ENCODE peak calls at places on chromosomes 1 and 21, in five cellular contexts. One of them, this sample, is unnamed.

GRCh38 chr1:1185101-1185765 is 11.6 kb downstream of the TTLL10 start:
- DNase-seq in lower leg skin: no peak
- DNase-seq in NCI-H1092: no peak
- DNase-seq in substantia nigra: peak; percentile 24
- DNase-seq in skeletal muscle cell: no peak
- DNase-seq in this sample: no peak

GRCh38 chr1:45008076-45008475 is 3.0 kb downstream of the HECTD3 start:
- DNase-seq in lower leg skin: no peak
- DNase-seq in NCI-H1092: no peak
- DNase-seq in substantia nigra: no peak
- DNase-seq in skeletal muscle cell: no peak
- DNase-seq in this sample: no peak

GRCh38 chr1:59083946-59084865 is 212.7 kb upstream of the FGGY start:
- DNase-seq in lower leg skin: no peak
- DNase-seq in NCI-H1092: no peak
- DNase-seq in substantia nigra: no peak
- DNase-seq in skeletal muscle cell: no peak
- DNase-seq in this sample: no peak

GRCh38 chr1:35810096-35810860 is 2.5 kb downstream of the AGO4 start:
- DNase-seq in lower leg skin: no peak
- DNase-seq in NCI-H1092: no peak
- DNase-seq in substantia nigra: no peak
- DNase-seq in skeletal muscle cell: no peak
- DNase-seq in this sample: no peak

GRCh38 chr1:37002898-37003297 is 31.4 kb downstream of the GRIK3 start:
- DNase-seq in lower leg skin: no peak
- DNase-seq in NCI-H1092: no peak
- DNase-seq in substantia nigra: no peak
- DNase-seq in skeletal muscle cell: no peak
- DNase-seq in this sample: no peak

GRCh38 chr1:178821134-178821866 is 49.6 kb downstream of the ANGPTL1 start:
- DNase-seq in lower leg skin: no peak
- DNase-seq in NCI-H1092: no peak
- DNase-seq in substantia nigra: no peak
- DNase-seq in skeletal muscle cell: no peak
- DNase-seq in this sample: no peak

GRCh38 chr1:222064388-222065201 is 322.7 kb upstream of the DUSP10 start:
- DNase-seq in lower leg skin: no peak
- DNase-seq in NCI-H1092: no peak
- DNase-seq in substantia nigra: no peak
- DNase-seq in skeletal muscle cell: peak; percentile 86
- DNase-seq in this sample: no peak

GRCh38 chr1:119859647-119860046 is 36.7 kb downstream of the ADAM30 start:
- DNase-seq in lower leg skin: no peak
- DNase-seq in NCI-H1092: no peak
- DNase-seq in substantia nigra: no peak
- DNase-seq in skeletal muscle cell: peak; percentile 73
- DNase-seq in this sample: no peak

GRCh38 chr21:41280115-41280919 is 36.3 kb upstream of the FAM3B start:
- DNase-seq in lower leg skin: no peak
- DNase-seq in NCI-H1092: no peak
- DNase-seq in substantia nigra: no peak
- DNase-seq in skeletal muscle cell: peak; percentile 39
- DNase-seq in this sample: no peak

GRCh38 chr1:169200319-169200718 is 93.8 kb downstream of the ATP1B1 start:
- DNase-seq in lower leg skin: no peak
- DNase-seq in NCI-H1092: no peak
- DNase-seq in substantia nigra: no peak
- DNase-seq in skeletal muscle cell: no peak
- DNase-seq in this sample: no peak

GRCh38 chr1:18414321-18414720 is 66.4 kb upstream of the KLHDC7A start:
- DNase-seq in lower leg skin: no peak
- DNase-seq in NCI-H1092: no peak
- DNase-seq in substantia nigra: no peak
- DNase-seq in skeletal muscle cell: no peak
- DNase-seq in this sample: no peak

GRCh38 chr1:175725684-175726083 is 17.7 kb downstream of the TNR start:
- DNase-seq in lower leg skin: no peak
- DNase-seq in NCI-H1092: no peak
- DNase-seq in substantia nigra: no peak
- DNase-seq in skeletal muscle cell: no peak
- DNase-seq in this sample: no peak

GRCh38 chr1:3373175-3373574 is 81.3 kb upstream of the ARHGEF16 start:
- DNase-seq in lower leg skin: no peak
- DNase-seq in NCI-H1092: no peak
- DNase-seq in substantia nigra: no peak
- DNase-seq in skeletal muscle cell: no peak
- DNase-seq in this sample: no peak

GRCh38 chr1:21342961-21343838 is 52.9 kb upstream of the ECE1 start:
- DNase-seq in lower leg skin: no peak
- DNase-seq in NCI-H1092: no peak
- DNase-seq in substantia nigra: no peak
- DNase-seq in skeletal muscle cell: no peak
- DNase-seq in this sample: no peak

GRCh38 chr1:10217748-10218441 is 7.5 kb downstream of the KIF1B start:
- DNase-seq in lower leg skin: no peak
- DNase-seq in NCI-H1092: no peak
- DNase-seq in substantia nigra: no peak
- DNase-seq in skeletal muscle cell: no peak
- DNase-seq in this sample: no peak

GRCh38 chr21:42302794-42303193 is 12.4 kb downstream of the TFF3 start:
- DNase-seq in lower leg skin: no peak
- DNase-seq in NCI-H1092: no peak
- DNase-seq in substantia nigra: no peak
- DNase-seq in skeletal muscle cell: no peak
- DNase-seq in this sample: no peak

GRCh38 chr1:165575700-165576099 is 31.9 kb downstream of the LRRC52 start:
- DNase-seq in lower leg skin: no peak
- DNase-seq in NCI-H1092: no peak
- DNase-seq in substantia nigra: no peak
- DNase-seq in skeletal muscle cell: no peak
- DNase-seq in this sample: no peak

GRCh38 chr1:241641748-241642592 is 1.8 kb upstream of the CHML start:
- DNase-seq in lower leg skin: no peak
- DNase-seq in NCI-H1092: no peak
- DNase-seq in substantia nigra: no peak
- DNase-seq in skeletal muscle cell: no peak
- DNase-seq in this sample: no peak

GRCh38 chr1:235079443-235079967 is 49.1 kb downstream of the TOMM20 start:
- DNase-seq in lower leg skin: no peak
- DNase-seq in NCI-H1092: no peak
- DNase-seq in substantia nigra: no peak
- DNase-seq in skeletal muscle cell: no peak
- DNase-seq in this sample: no peak

GRCh38 chr21:45258476-45258875 is 29.2 kb downstream of the POFUT2 start:
- DNase-seq in lower leg skin: no peak
- DNase-seq in NCI-H1092: no peak
- DNase-seq in substantia nigra: no peak
- DNase-seq in skeletal muscle cell: no peak
- DNase-seq in this sample: no peak

GRCh38 chr1:116431870-116432500 is 58.9 kb downstream of the ATP1A1 start:
- DNase-seq in lower leg skin: no peak
- DNase-seq in NCI-H1092: no peak
- DNase-seq in substantia nigra: no peak
- DNase-seq in skeletal muscle cell: no peak
- DNase-seq in this sample: no peak

GRCh38 chr1:85343612-85344255 is 67.3 kb upstream of the BCL10 start:
- DNase-seq in lower leg skin: no peak
- DNase-seq in NCI-H1092: no peak
- DNase-seq in substantia nigra: no peak
- DNase-seq in skeletal muscle cell: no peak
- DNase-seq in this sample: no peak

GRCh38 chr1:201329286-201329685 is 46.0 kb downstream of the PKP1 start:
- DNase-seq in lower leg skin: no peak
- DNase-seq in NCI-H1092: no peak
- DNase-seq in substantia nigra: no peak
- DNase-seq in skeletal muscle cell: no peak
- DNase-seq in this sample: no peak

GRCh38 chr1:221701570-221702186 is 40.2 kb downstream of the DUSP10 start:
- DNase-seq in lower leg skin: no peak
- DNase-seq in NCI-H1092: no peak
- DNase-seq in substantia nigra: no peak
- DNase-seq in skeletal muscle cell: no peak
- DNase-seq in this sample: no peak

GRCh38 chr1:87134061-87134460 is 194.6 kb upstream of the LMO4 start:
- DNase-seq in lower leg skin: no peak
- DNase-seq in NCI-H1092: no peak
- DNase-seq in substantia nigra: peak; percentile 48
- DNase-seq in skeletal muscle cell: no peak
- DNase-seq in this sample: peak; percentile 6

GRCh38 chr1:109240158-109241152 is 8.9 kb upstream of the CELSR2 start:
- DNase-seq in lower leg skin: peak; percentile 77
- DNase-seq in NCI-H1092: no peak
- DNase-seq in substantia nigra: no peak
- DNase-seq in skeletal muscle cell: peak; percentile 76
- DNase-seq in this sample: no peak

GRCh38 chr21:37827878-37828277 is 88.4 kb downstream of the KCNJ6 start:
- DNase-seq in lower leg skin: no peak
- DNase-seq in NCI-H1092: no peak
- DNase-seq in substantia nigra: no peak
- DNase-seq in skeletal muscle cell: no peak
- DNase-seq in this sample: no peak

GRCh38 chr1:53738205-53739108 is 507 bp downstream of the GLIS1 start:
- DNase-seq in lower leg skin: no peak
- DNase-seq in NCI-H1092: no peak
- DNase-seq in substantia nigra: no peak
- DNase-seq in skeletal muscle cell: no peak
- DNase-seq in this sample: no peak

GRCh38 chr1:154448271-154448905 is 43.2 kb downstream of the IL6R start:
- DNase-seq in lower leg skin: no peak
- DNase-seq in NCI-H1092: no peak
- DNase-seq in substantia nigra: no peak
- DNase-seq in skeletal muscle cell: no peak
- DNase-seq in this sample: no peak

GRCh38 chr1:152946248-152946647 is 758 bp upstream of the SPRR5 start:
- DNase-seq in lower leg skin: no peak
- DNase-seq in NCI-H1092: no peak
- DNase-seq in substantia nigra: no peak
- DNase-seq in skeletal muscle cell: no peak
- DNase-seq in this sample: no peak